ENCODE peak calls at places on chromosomes 12 and 14, in nine cellular contexts. R, L, Z, K, G, E, C, V and D are unnamed samples. For H3K27me3, the result is how much of the 10 kb centered on the place peaks cover.

GRCh38 chr14:93102141-93102540 is 13.6 kb downstream of the ITPK1 start:
- DNase-seq in R (no peak), L (no peak), Z (no peak), K (no peak), G (no peak), E (no peak), C (no peak), V (no peak), D (no peak)

GRCh38 chr14:42884100-42884499 is 1277.4 kb downstream of the LRFN5 start:
- DNase-seq in R (peak), L (no peak), Z (no peak), K (no peak), G (no peak), E (peak), C (no peak), V (no peak), D (no peak)

GRCh38 chr14:45902241-45902640 is 649.2 kb upstream of the MIS18BP1 start:
- DNase-seq in R (peak), L (no peak), Z (no peak), K (no peak), G (no peak), E (no peak), C (no peak), V (no peak), D (no peak)

GRCh38 chr14:92040431-92041040 is 677 bp upstream of the TRIP11 start:
- DNase-seq in R (peak), L (no peak), Z (peak), K (peak), G (no peak), E (no peak), C (no peak), V (peak), D (no peak)

GRCh38 chr12:94074970-94075695 is 73.2 kb upstream of the PLXNC1 start:
- DNase-seq in R (peak), L (peak), Z (no peak), K (peak), G (peak), E (no peak), C (peak), V (peak), D (peak)

GRCh38 chr12:15634010-15634676 is 155.0 kb downstream of the EPS8 start:
- DNase-seq in R (no peak), L (no peak), Z (no peak), K (no peak), G (no peak), E (no peak), C (no peak), V (no peak), D (no peak)

GRCh38 chr12:46160081-46160980 is 108.5 kb downstream of the SLC38A1 start:
- DNase-seq in R (peak), L (no peak), Z (no peak), K (no peak), G (peak), E (no peak), C (no peak), V (no peak), D (no peak)

GRCh38 chr14:61662437-61663311 is 32.6 kb upstream of the HIF1A start:
- DNase-seq in R (peak), L (no peak), Z (peak), K (peak), G (no peak), E (no peak), C (peak), V (peak), D (no peak)

GRCh38 chr12:50725011-50725899 is 38.6 kb upstream of the ATF1 start:
- DNase-seq in R (no peak), L (no peak), Z (no peak), K (no peak), G (no peak), E (no peak), C (no peak), V (no peak), D (no peak)

GRCh38 chr12:27180862-27181261 is 63.2 kb upstream of the STK38L start:
- DNase-seq in R (no peak), L (no peak), Z (no peak), K (no peak), G (no peak), E (no peak), C (no peak), V (no peak), D (no peak)

GRCh38 chr14:76923422-76924362 is 97.5 kb downstream of the LRRC74A start:
- DNase-seq in R (no peak), L (no peak), Z (no peak), K (no peak), G (no peak), E (no peak), C (no peak), V (peak), D (no peak)

GRCh38 chr12:93597608-93598007 is 25.1 kb downstream of the SOCS2 start:
- DNase-seq in R (no peak), L (no peak), Z (no peak), K (no peak), G (no peak), E (no peak), C (no peak), V (no peak), D (no peak)

GRCh38 chr12:57623385-57623784 is 9.6 kb downstream of the B4GALNT1 start:
- DNase-seq in R (no peak), L (no peak), Z (no peak), K (no peak), G (no peak), E (no peak), C (no peak), V (no peak), D (no peak)
- H3K27me3 ChIP-seq in R (under half), L (under half), Z (half or more), K (under half), G (under half), E (under half), C (half or more), V (half or more), D (half or more)

DNA sequence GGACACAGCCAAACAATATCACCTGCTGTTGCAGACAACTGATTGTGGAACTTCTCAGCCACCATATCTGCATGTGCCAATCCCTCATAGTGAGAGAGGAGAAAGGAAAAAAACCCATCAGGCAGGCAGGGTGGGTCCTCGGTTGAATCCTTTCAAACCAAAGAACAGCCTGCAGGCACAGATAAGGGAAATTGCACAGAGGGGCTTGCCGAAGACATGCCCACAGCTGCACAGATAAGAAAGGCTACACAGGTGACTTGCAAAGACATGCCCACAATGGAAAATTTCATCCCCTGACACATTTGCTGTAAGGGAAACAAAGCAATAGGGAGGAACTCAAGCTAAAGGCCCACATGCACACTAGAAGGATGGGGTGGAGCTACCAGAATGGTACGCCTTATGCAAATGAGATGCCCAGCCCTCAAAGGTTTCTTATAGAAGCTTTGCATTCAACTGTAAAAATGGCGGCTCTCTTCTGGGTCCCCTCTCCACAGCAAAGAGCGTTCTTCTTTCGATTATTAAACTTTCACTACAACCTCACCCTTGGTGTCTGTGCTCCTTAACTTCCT is 170.0 kb upstream of the TMPO start:
- DNase-seq in R (peak), L (no peak), Z (no peak), K (peak), G (no peak), E (no peak), C (no peak), V (no peak), D (no peak)
- H3K27me3 ChIP-seq in R (under half), L (under half), Z (under half), K (under half), G (under half), E (under half), C (under half), V (under half), D (under half)

GRCh38 chr12:2640281-2640680 is 154.5 kb upstream of the FKBP4 start:
- DNase-seq in R (no peak), L (no peak), Z (no peak), K (no peak), G (no peak), E (no peak), C (no peak), V (no peak), D (no peak)
- H3K27me3 ChIP-seq in R (under half), L (under half), Z (under half), K (under half), G (under half), E (under half), C (under half), V (under half), D (under half)

GRCh38 chr12:105091495-105092206 is 7.4 kb upstream of the ALDH1L2 start:
- DNase-seq in R (no peak), L (no peak), Z (no peak), K (no peak), G (no peak), E (no peak), C (no peak), V (no peak), D (no peak)
- H3K27me3 ChIP-seq in R (under half), L (under half), Z (under half), K (under half), G (under half), E (under half), C (under half), V (under half), D (under half)